ENCODE peak calls at places on chromosomes 12 and 14, in six cellular contexts. L is WTC11, B is gastrocnemius medialis, Z is suprapubic skin, O is mesothelial cell of epicardium, C is uterus. H is an unnamed sample.

GRCh38 chr14:93010543-93011541 is 87.9 kb downstream of the CHGA start:
- DNase-seq in L (no peak), B (no peak), Z (no peak), O (no peak), C (no peak), H (no peak)

GRCh38 chr14:49553106-49553505 is 33.1 kb downstream of the RPS29 start:
- DNase-seq in L (no peak), B (no peak), Z (no peak), O (no peak), C (no peak), H (no peak)

GRCh38 chr12:104524026-104524425 is 67.3 kb downstream of the CHST11 start:
- DNase-seq in L (no peak), B (no peak), Z (no peak), O (no peak), C (no peak), H (no peak)

GRCh38 chr12:94041833-94042232 is 106.5 kb upstream of the PLXNC1 start:
- DNase-seq in L (no peak), B (no peak), Z (no peak), O (no peak), C (no peak), H (no peak)

GRCh38 chr14:74737753-74738325 is 24.9 kb downstream of the FCF1 start:
- DNase-seq in L (no peak), B (no peak), Z (no peak), O (no peak), C (no peak), H (no peak)

GRCh38 chr14:57870686-57871457 is 5.0 kb upstream of the SLC35F4 start:
- DNase-seq in L (no peak), B (no peak), Z (no peak), O (no peak), C (no peak), H (no peak)

GRCh38 chr12:12925383-12925782 is 26.6 kb downstream of the GPRC5D start:
- DNase-seq in L (no peak), B (no peak), Z (no peak), O (no peak), C (no peak), H (no peak)

GRCh38 chr12:124592481-124593160 is 25.2 kb upstream of the NCOR2 start:
- DNase-seq in L (no peak), B (no peak), Z (no peak), O (no peak), C (no peak), H (no peak)

GRCh38 chr14:54211562-54212308 is 185.1 kb upstream of the CDKN3 start:
- DNase-seq in L (no peak), B (no peak), Z (no peak), O (no peak), C (no peak), H (no peak)

GRCh38 chr12:105222326-105222655 is 13.7 kb downstream of the APPL2 start:
- DNase-seq in L (no peak), B (no peak), Z (no peak), O (no peak), C (no peak), H (no peak)

GRCh38 chr14:55845963-55846851 is 266.2 kb downstream of the KTN1 start:
- DNase-seq in L (no peak), B (no peak), Z (no peak), O (no peak), C (no peak), H (no peak)

GRCh38 chr12:6927379-6927991 is at the start of gene ATN1:
- DNase-seq in L (peak; percentile 86), B (peak; percentile 60), Z (no peak), O (peak; percentile 81), C (peak; percentile 94), H (peak; percentile 71)

GRCh38 chr14:99621948-99622347 is 17.9 kb upstream of the CCDC85C start:
- DNase-seq in L (no peak), B (no peak), Z (no peak), O (no peak), C (no peak), H (no peak)

GRCh38 chr12:10128687-10129086 is 1.3 kb downstream of the CLEC7A start:
- DNase-seq in L (no peak), B (no peak), Z (no peak), O (no peak), C (no peak), H (no peak)

GRCh38 chr14:89954045-89955021 is at the start of gene EFCAB11:
- DNase-seq in L (peak; percentile 97), B (peak; percentile 96), Z (peak; percentile 98), O (peak; percentile 96), C (peak; percentile 97), H (peak; percentile 96)

GRCh38 chr14:89955022-89955414 is 488 bp upstream of the EFCAB11 start:
- DNase-seq in L (no peak), B (no peak), Z (no peak), O (no peak), C (no peak), H (no peak)

GRCh38 chr14:89955418-89956293 is at the start of gene TDP1:
- DNase-seq in L (peak; percentile 99), B (peak; percentile 93), Z (peak; percentile 97), O (peak; percentile 98), C (peak; percentile 95), H (peak; percentile 97)

GRCh38 chr14:89957791-89958190 is 2.1 kb downstream of the TDP1 start:
- DNase-seq in L (no peak), B (no peak), Z (no peak), O (no peak), C (no peak), H (no peak)

GRCh38 chr14:89956294-89957009 is 725 bp downstream of the TDP1 start:
- DNase-seq in L (peak; percentile 42), B (peak; percentile 20), Z (peak; percentile 82), O (peak; percentile 52), C (peak; percentile 62), H (peak; percentile 54)
- TF ChIP-seq CTCF in L (no peak), B (no peak), Z (no peak), O (no peak), C (no peak), H (no peak)

GRCh38 chr12:3624273-3624672 is 128.6 kb downstream of the CRACR2A start:
- DNase-seq in L (no peak), B (no peak), Z (no peak), O (no peak), C (no peak), H (no peak)
- TF ChIP-seq CTCF in L (no peak), B (no peak), Z (no peak), O (no peak), C (no peak), H (no peak)

DNA sequence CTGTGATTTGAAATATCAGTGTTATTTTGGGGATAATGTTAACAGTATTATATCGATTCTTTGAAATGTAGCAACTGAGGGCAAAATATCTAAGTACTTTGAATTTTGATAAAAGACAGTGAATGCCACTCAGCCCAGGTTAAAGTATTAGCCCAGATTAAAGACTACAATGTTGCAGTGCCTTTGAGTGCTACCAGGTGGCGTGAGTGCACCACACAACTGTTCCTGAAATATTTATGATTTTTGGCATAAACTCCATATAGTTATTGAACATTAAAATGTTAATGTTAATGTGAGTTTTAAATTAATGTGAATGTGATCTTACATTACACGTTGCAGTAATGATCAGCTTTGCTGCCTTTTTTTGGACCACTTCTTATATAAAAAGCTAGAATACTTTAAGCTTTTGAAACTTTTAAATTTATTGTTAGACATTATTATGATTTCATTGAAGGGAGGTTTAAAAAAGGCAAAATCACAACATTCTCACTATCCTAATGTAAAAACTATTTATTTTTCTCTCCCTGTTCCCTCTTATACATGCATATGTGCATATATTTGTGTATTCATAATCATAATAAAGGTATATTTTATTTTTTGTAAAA is 22.5 kb downstream of the MRPS35 start:
- DNase-seq in L (no peak), B (no peak), Z (no peak), O (peak; percentile 42), C (no peak), H (peak; percentile 36)
- TF ChIP-seq CTCF in L (peak; percentile 49), B (peak; percentile 38), Z (peak; percentile 62), O (peak; percentile 78), C (peak; percentile 77), H (peak; percentile 64)

GRCh38 chr12:58298793-58299192 is 357.4 kb downstream of the ATP23 start:
- DNase-seq in L (no peak), B (no peak), Z (no peak), O (no peak), C (no peak), H (no peak)

GRCh38 chr12:58301337-58302122 is 360.2 kb downstream of the ATP23 start:
- DNase-seq in L (no peak), B (no peak), Z (no peak), O (no peak), C (no peak), H (no peak)

GRCh38 chr12:58299371-58299770 is 358.0 kb downstream of the ATP23 start:
- DNase-seq in L (no peak), B (no peak), Z (no peak), O (no peak), C (no peak), H (no peak)

GRCh38 chr12:58306266-58306995 is 365.1 kb downstream of the ATP23 start:
- DNase-seq in L (no peak), B (no peak), Z (no peak), O (no peak), C (no peak), H (no peak)

GRCh38 chr12:58302487-58303011 is 361.2 kb downstream of the ATP23 start:
- DNase-seq in L (no peak), B (no peak), Z (no peak), O (no peak), C (no peak), H (peak; percentile 66)
- TF ChIP-seq CTCF in L (no peak), B (no peak), Z (no peak), O (no peak), C (no peak), H (no peak)

H was measured in Calu3.